ENCODE peak calls at places on chromosomes 1 and 21, in nine cellular contexts. One of them, this sample, is unnamed. For H3K36me3, the result is how much of the 10 kb centered on the place peaks cover.

GRCh38 chr1:55015731-55016620 is 17.2 kb downstream of the BSND start:
- DNase-seq in ovary: no peak
- DNase-seq in stomach: no peak
- DNase-seq in esophagus muscularis mucosa: no peak
- DNase-seq in SK-N-SH: no peak
- DNase-seq in sigmoid colon: no peak
- DNase-seq in transverse colon: no peak
- DNase-seq in HepG2: no peak
- DNase-seq in upper lobe of left lung: no peak
- DNase-seq in this sample: no peak

GRCh38 chr21:38244885-38245869 is 11.6 kb upstream of the KCNJ15 start:
- DNase-seq in HepG2: no peak
- DNase-seq in SK-N-SH: no peak
- DNase-seq in transverse colon: no peak
- DNase-seq in stomach: no peak
- DNase-seq in sigmoid colon: no peak
- DNase-seq in ovary: no peak
- DNase-seq in upper lobe of left lung: peak
- DNase-seq in esophagus muscularis mucosa: no peak
- DNase-seq in this sample: no peak

GRCh38 chr1:100721502-100722205 is 2.1 kb downstream of the VCAM1 start:
- DNase-seq in sigmoid colon: peak
- DNase-seq in upper lobe of left lung: peak
- DNase-seq in ovary: peak
- DNase-seq in esophagus muscularis mucosa: no peak
- DNase-seq in SK-N-SH: no peak
- DNase-seq in HepG2: no peak
- DNase-seq in transverse colon: peak
- DNase-seq in stomach: peak
- DNase-seq in this sample: peak

GRCh38 chr1:103107696-103108524 is at the start of gene COL11A1:
- DNase-seq in upper lobe of left lung: no peak
- DNase-seq in esophagus muscularis mucosa: no peak
- DNase-seq in HepG2: no peak
- DNase-seq in stomach: no peak
- DNase-seq in ovary: no peak
- DNase-seq in SK-N-SH: peak
- DNase-seq in sigmoid colon: no peak
- DNase-seq in transverse colon: no peak
- DNase-seq in this sample: no peak

GRCh38 chr1:191528275-191528674 is 630.0 kb upstream of the RGS18 start:
- DNase-seq in HepG2: no peak
- DNase-seq in ovary: no peak
- DNase-seq in sigmoid colon: no peak
- DNase-seq in stomach: no peak
- DNase-seq in upper lobe of left lung: no peak
- DNase-seq in transverse colon: no peak
- DNase-seq in SK-N-SH: no peak
- DNase-seq in esophagus muscularis mucosa: no peak
- DNase-seq in this sample: no peak

GRCh38 chr1:170145691-170146676 is at the start of gene NTMT2:
- DNase-seq in SK-N-SH: no peak
- DNase-seq in stomach: no peak
- DNase-seq in ovary: no peak
- DNase-seq in upper lobe of left lung: no peak
- DNase-seq in sigmoid colon: no peak
- DNase-seq in HepG2: peak
- DNase-seq in esophagus muscularis mucosa: no peak
- DNase-seq in transverse colon: no peak
- DNase-seq in this sample: no peak

GRCh38 chr1:209823143-209824041 is 4.4 kb upstream of the UTP25 start:
- DNase-seq in stomach: no peak
- DNase-seq in upper lobe of left lung: no peak
- DNase-seq in ovary: no peak
- DNase-seq in SK-N-SH: peak
- DNase-seq in transverse colon: no peak
- DNase-seq in HepG2: peak
- DNase-seq in sigmoid colon: no peak
- DNase-seq in esophagus muscularis mucosa: peak
- DNase-seq in this sample: no peak

GRCh38 chr1:200136384-200136783 is 108.9 kb downstream of the NR5A2 start:
- DNase-seq in upper lobe of left lung: no peak
- DNase-seq in SK-N-SH: no peak
- DNase-seq in transverse colon: no peak
- DNase-seq in stomach: no peak
- DNase-seq in sigmoid colon: no peak
- DNase-seq in HepG2: no peak
- DNase-seq in esophagus muscularis mucosa: no peak
- DNase-seq in ovary: no peak
- DNase-seq in this sample: no peak

GRCh38 chr1:246782120-246782900 is 58.1 kb downstream of the SCCPDH start:
- DNase-seq in stomach: no peak
- DNase-seq in transverse colon: no peak
- DNase-seq in esophagus muscularis mucosa: no peak
- DNase-seq in ovary: peak
- DNase-seq in HepG2: peak
- DNase-seq in upper lobe of left lung: no peak
- DNase-seq in sigmoid colon: no peak
- DNase-seq in SK-N-SH: peak
- DNase-seq in this sample: no peak

GRCh38 chr1:115771847-115772457 is 3.4 kb upstream of the CASQ2 start:
- DNase-seq in sigmoid colon: peak
- DNase-seq in HepG2: peak
- DNase-seq in transverse colon: peak
- DNase-seq in stomach: peak
- DNase-seq in SK-N-SH: peak
- DNase-seq in upper lobe of left lung: peak
- DNase-seq in ovary: peak
- DNase-seq in esophagus muscularis mucosa: peak
- DNase-seq in this sample: no peak

GRCh38 chr21:40049031-40049958 is 182.1 kb downstream of the PCP4 start:
- DNase-seq in sigmoid colon: peak
- DNase-seq in HepG2: no peak
- DNase-seq in transverse colon: peak
- DNase-seq in SK-N-SH: no peak
- DNase-seq in upper lobe of left lung: no peak
- DNase-seq in ovary: no peak
- DNase-seq in esophagus muscularis mucosa: peak
- DNase-seq in stomach: no peak
- DNase-seq in this sample: no peak

GRCh38 chr1:115782571-115783281 is 14.2 kb upstream of the CASQ2 start:
- DNase-seq in sigmoid colon: no peak
- DNase-seq in upper lobe of left lung: no peak
- DNase-seq in HepG2: no peak
- DNase-seq in esophagus muscularis mucosa: peak
- DNase-seq in SK-N-SH: no peak
- DNase-seq in transverse colon: no peak
- DNase-seq in stomach: no peak
- DNase-seq in ovary: no peak
- DNase-seq in this sample: no peak

DNA sequence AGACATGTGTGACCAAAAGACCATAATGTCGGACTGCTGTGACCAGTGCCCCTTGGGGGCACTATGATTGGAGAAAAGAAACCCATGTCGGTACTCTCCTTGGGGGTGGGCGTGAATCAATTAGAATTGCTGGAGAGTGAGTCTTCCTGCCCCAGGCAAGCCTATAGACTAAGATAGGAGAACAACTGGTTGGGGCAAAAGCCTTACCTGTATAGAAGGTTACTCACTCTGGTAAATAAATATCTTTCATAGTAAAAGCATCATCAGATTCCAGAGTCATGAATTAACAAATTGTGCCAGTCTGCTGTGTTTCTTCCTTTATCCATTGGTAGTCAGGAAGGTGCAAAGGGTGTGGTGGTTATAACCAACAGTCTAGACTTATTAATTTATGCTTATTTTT is 2.9 kb upstream of the PTGFRN start:
- DNase-seq in sigmoid colon: peak
- DNase-seq in ovary: no peak
- DNase-seq in SK-N-SH: no peak
- DNase-seq in esophagus muscularis mucosa: no peak
- DNase-seq in stomach: no peak
- DNase-seq in upper lobe of left lung: no peak
- DNase-seq in transverse colon: no peak
- DNase-seq in HepG2: no peak
- DNase-seq in this sample: no peak
- TF ChIP-seq EP300 in sigmoid colon: no peak
- TF ChIP-seq EP300 in ovary: no peak
- TF ChIP-seq EP300 in SK-N-SH: no peak
- TF ChIP-seq EP300 in esophagus muscularis mucosa: no peak
- TF ChIP-seq EP300 in stomach: no peak
- TF ChIP-seq EP300 in upper lobe of left lung: no peak
- TF ChIP-seq EP300 in transverse colon: no peak
- TF ChIP-seq EP300 in HepG2: no peak
- TF ChIP-seq EP300 in this sample: no peak

GRCh38 chr1:181104790-181105133 is 16.3 kb downstream of the IER5 start:
- DNase-seq in stomach: no peak
- DNase-seq in upper lobe of left lung: no peak
- DNase-seq in esophagus muscularis mucosa: no peak
- DNase-seq in transverse colon: peak
- DNase-seq in ovary: no peak
- DNase-seq in HepG2: peak
- DNase-seq in SK-N-SH: no peak
- DNase-seq in sigmoid colon: peak
- DNase-seq in this sample: no peak
- TF ChIP-seq CTCF in stomach: no peak
- TF ChIP-seq CTCF in upper lobe of left lung: peak
- TF ChIP-seq CTCF in esophagus muscularis mucosa: peak
- TF ChIP-seq CTCF in transverse colon: peak
- TF ChIP-seq CTCF in ovary: no peak
- TF ChIP-seq CTCF in HepG2: peak
- TF ChIP-seq CTCF in SK-N-SH: peak
- TF ChIP-seq CTCF in sigmoid colon: peak
- TF ChIP-seq CTCF in this sample: peak

GRCh38 chr1:27298632-27299384 is 23.2 kb upstream of the TMEM222 start:
- DNase-seq in stomach: no peak
- DNase-seq in SK-N-SH: peak
- DNase-seq in transverse colon: no peak
- DNase-seq in esophagus muscularis mucosa: no peak
- DNase-seq in sigmoid colon: no peak
- DNase-seq in ovary: no peak
- DNase-seq in upper lobe of left lung: no peak
- DNase-seq in HepG2: no peak
- DNase-seq in this sample: no peak
- H3K36me3 ChIP-seq in stomach: half or more
- H3K36me3 ChIP-seq in SK-N-SH: under half
- H3K36me3 ChIP-seq in transverse colon: under half
- H3K36me3 ChIP-seq in esophagus muscularis mucosa: half or more
- H3K36me3 ChIP-seq in sigmoid colon: under half
- H3K36me3 ChIP-seq in ovary: under half
- H3K36me3 ChIP-seq in upper lobe of left lung: half or more
- H3K36me3 ChIP-seq in HepG2: under half
- H3K36me3 ChIP-seq in this sample: under half

DNA sequence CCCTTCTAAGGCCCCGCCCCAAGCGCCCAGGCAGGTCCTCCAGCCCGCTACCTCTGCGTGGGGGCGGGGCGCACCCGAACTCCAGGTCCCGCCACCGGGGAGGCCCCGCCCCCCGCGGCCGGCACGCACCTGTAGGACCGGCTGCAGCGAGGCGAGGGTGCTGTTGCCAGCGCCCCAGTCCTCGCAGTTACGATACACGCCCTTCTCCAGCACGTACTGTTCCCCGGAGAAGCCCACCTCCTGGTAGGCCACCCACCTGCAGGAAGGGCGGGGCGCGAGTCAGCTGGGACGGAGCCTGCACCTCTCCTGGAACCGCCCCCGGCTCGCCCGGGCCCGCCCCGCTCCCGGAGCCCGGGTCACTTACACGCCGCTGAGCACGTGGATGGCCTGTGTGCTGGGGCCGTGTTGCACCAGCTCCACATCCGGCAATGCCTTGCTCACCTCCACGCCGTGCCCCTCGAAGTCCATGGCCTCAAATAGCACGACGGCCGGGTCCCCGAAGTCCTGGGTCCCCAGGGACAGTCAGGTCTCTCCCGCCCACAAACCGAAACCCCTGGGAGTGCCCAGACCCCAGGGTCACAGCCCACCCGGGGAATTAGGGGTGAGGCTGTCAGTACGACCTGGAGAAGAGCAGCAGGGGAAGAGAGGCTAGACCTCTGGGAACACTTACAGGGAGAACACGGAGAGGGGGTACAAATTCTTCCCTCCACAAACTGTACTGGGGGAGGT is 17.3 kb downstream of the CRYBG2 start:
- DNase-seq in sigmoid colon: no peak
- DNase-seq in upper lobe of left lung: peak
- DNase-seq in SK-N-SH: peak
- DNase-seq in ovary: peak
- DNase-seq in transverse colon: peak
- DNase-seq in esophagus muscularis mucosa: no peak
- DNase-seq in HepG2: no peak
- DNase-seq in stomach: peak
- DNase-seq in this sample: peak
- TF ChIP-seq EP300 in sigmoid colon: no peak
- TF ChIP-seq EP300 in upper lobe of left lung: no peak
- TF ChIP-seq EP300 in SK-N-SH: no peak
- TF ChIP-seq EP300 in ovary: no peak
- TF ChIP-seq EP300 in transverse colon: peak
- TF ChIP-seq EP300 in esophagus muscularis mucosa: no peak
- TF ChIP-seq EP300 in HepG2: no peak
- TF ChIP-seq EP300 in stomach: no peak
- TF ChIP-seq EP300 in this sample: no peak

GRCh38 chr1:110927484-110928075 is 36.1 kb downstream of the LRIF1 start:
- DNase-seq in HepG2: no peak
- DNase-seq in upper lobe of left lung: no peak
- DNase-seq in stomach: no peak
- DNase-seq in transverse colon: no peak
- DNase-seq in ovary: no peak
- DNase-seq in sigmoid colon: no peak
- DNase-seq in esophagus muscularis mucosa: no peak
- DNase-seq in SK-N-SH: no peak
- DNase-seq in this sample: no peak
- TF ChIP-seq CTCF in HepG2: no peak
- TF ChIP-seq CTCF in upper lobe of left lung: no peak
- TF ChIP-seq CTCF in stomach: no peak
- TF ChIP-seq CTCF in transverse colon: no peak
- TF ChIP-seq CTCF in ovary: no peak
- TF ChIP-seq CTCF in sigmoid colon: no peak
- TF ChIP-seq CTCF in esophagus muscularis mucosa: no peak
- TF ChIP-seq CTCF in SK-N-SH: no peak
- TF ChIP-seq CTCF in this sample: no peak

This sample was measured in tibial nerve.